ENCODE peak calls at places on chromosomes 6 and 20, in six cellular contexts. B is neuronal stem cell, V is H9, S is IMR-90, F is H1, I is trophoblast cell. Z is an unnamed sample. For H3K79me1, the result is how much of the 10 kb centered on the place peaks cover.

GRCh38 chr6:39029156-39030011 is 19.2 kb upstream of the GLP1R start:
- DNase-seq in B (peak), V (peak), S (no peak), F (peak), I (peak), Z (peak)

GRCh38 chr6:140043762-140044378 is 669.4 kb upstream of the CITED2 start:
- DNase-seq in B (no peak), V (no peak), S (peak), F (no peak), I (no peak), Z (peak)

GRCh38 chr20:63574156-63574828 is at the start of gene HELZ2:
- DNase-seq in B (peak), V (peak), S (peak), F (peak), I (peak), Z (peak)

GRCh38 chr6:160049346-160049745 is 72.3 kb upstream of the SLC22A1 start:
- DNase-seq in B (no peak), V (no peak), S (no peak), F (no peak), I (no peak), Z (no peak)

GRCh38 chr6:111841822-111842221 is 31.4 kb downstream of the FYN start:
- DNase-seq in B (no peak), V (no peak), S (peak), F (no peak), I (no peak), Z (no peak)

GRCh38 chr20:25283221-25283951 is 35.5 kb downstream of the PYGB start:
- DNase-seq in B (no peak), V (no peak), S (no peak), F (peak), I (no peak), Z (no peak)

GRCh38 chr6:109759098-109759855 is 68.2 kb downstream of the FIG4 start:
- DNase-seq in B (no peak), V (no peak), S (no peak), F (no peak), I (no peak), Z (no peak)

GRCh38 chr6:111565316-111566221 is 40.1 kb downstream of the TRAF3IP2 start:
- DNase-seq in B (no peak), V (peak), S (no peak), F (no peak), I (no peak), Z (no peak)

GRCh38 chr6:35601331-35602132 is 87.2 kb downstream of the FKBP5 start:
- DNase-seq in B (no peak), V (no peak), S (peak), F (no peak), I (peak), Z (peak)

GRCh38 chr20:1266167-1266973 is at the start of gene SNPH:
- DNase-seq in B (peak), V (peak), S (peak), F (peak), I (no peak), Z (peak)
- H4K91ac ChIP-seq in B (no peak), V (no peak), S (peak), F (peak), I (no peak), Z (peak)

GRCh38 chr20:48774696-48775095 is 53.1 kb downstream of the PREX1 start:
- DNase-seq in B (no peak), V (no peak), S (no peak), F (no peak), I (no peak), Z (no peak)
- H3K79me1 ChIP-seq in B (under half), V (under half), S (under half), F (under half), I (under half), Z (under half)

DNA sequence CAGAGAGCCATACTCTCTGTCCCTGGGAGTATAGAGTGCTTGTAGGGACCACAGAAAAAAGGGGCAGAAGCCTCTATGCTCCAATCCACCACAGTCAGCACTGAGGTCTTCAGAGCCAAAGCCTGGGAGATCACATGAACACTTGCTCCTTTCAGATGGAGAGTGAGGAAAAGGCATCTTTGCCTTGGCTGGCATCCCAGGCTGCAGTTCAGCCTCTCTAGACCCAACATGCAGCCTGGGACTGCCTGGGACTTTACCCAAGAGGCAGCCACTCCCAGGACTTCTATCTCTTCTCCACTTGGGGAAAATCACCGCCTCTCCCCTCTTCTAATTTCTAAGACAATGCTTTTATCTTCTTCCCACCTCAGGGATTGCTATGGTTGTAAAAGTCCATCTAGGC is 46.5 kb upstream of the MYLIP start:
- DNase-seq in B (no peak), V (no peak), S (no peak), F (no peak), I (no peak), Z (no peak)
- H4K91ac ChIP-seq in B (no peak), V (no peak), S (no peak), F (no peak), I (no peak), Z (no peak)

GRCh38 chr20:37359331-37359730 is 13.4 kb downstream of the SRC start:
- DNase-seq in B (no peak), V (no peak), S (no peak), F (no peak), I (no peak), Z (no peak)
- H3K79me1 ChIP-seq in B (under half), V (under half), S (half or more), F (under half), I (under half), Z (half or more)

GRCh38 chr20:16054917-16055316 is 518.3 kb downstream of the KIF16B start:
- DNase-seq in B (no peak), V (no peak), S (no peak), F (no peak), I (no peak), Z (no peak)
- H4K91ac ChIP-seq in B (no peak), V (no peak), S (no peak), F (no peak), I (no peak), Z (no peak)

Z was measured in mesenchymal stem cell.